ENCODE peak calls at places on chromosomes 5 and 9, in nine cellular contexts. One of them, this sample, is unnamed.

GRCh38 chr9:2621678-2622360 is at the start of gene VLDLR:
- DNase-seq in GM12892: peak
- DNase-seq in stimulated activated CD4-positive, alpha-beta T cell treated with anti-CD3 and anti-CD28 coated beads, TNF-alpha, amount 100 ng/mL, for 4 hours: no peak
- DNase-seq in cardiac fibroblast: peak
- DNase-seq in dorsolateral prefrontal cortex: peak
- DNase-seq in HT1080: peak
- DNase-seq in SW 1271: no peak
- DNase-seq in GM12864: no peak
- DNase-seq in mesothelial cell of epicardium: peak
- DNase-seq in this sample: peak

GRCh38 chr9:16879416-16879815 is 8.9 kb upstream of the BNC2 start:
- DNase-seq in GM12892: no peak
- DNase-seq in stimulated activated CD4-positive, alpha-beta T cell treated with anti-CD3 and anti-CD28 coated beads, TNF-alpha, amount 100 ng/mL, for 4 hours: no peak
- DNase-seq in cardiac fibroblast: no peak
- DNase-seq in dorsolateral prefrontal cortex: no peak
- DNase-seq in HT1080: no peak
- DNase-seq in SW 1271: no peak
- DNase-seq in GM12864: no peak
- DNase-seq in mesothelial cell of epicardium: no peak
- DNase-seq in this sample: no peak

GRCh38 chr5:111548992-111549649 is 36.8 kb upstream of the STARD4 start:
- DNase-seq in GM12892: no peak
- DNase-seq in stimulated activated CD4-positive, alpha-beta T cell treated with anti-CD3 and anti-CD28 coated beads, TNF-alpha, amount 100 ng/mL, for 4 hours: no peak
- DNase-seq in cardiac fibroblast: no peak
- DNase-seq in dorsolateral prefrontal cortex: no peak
- DNase-seq in HT1080: no peak
- DNase-seq in SW 1271: no peak
- DNase-seq in GM12864: no peak
- DNase-seq in mesothelial cell of epicardium: no peak
- DNase-seq in this sample: no peak

GRCh38 chr9:114611516-114612271 is 603 bp downstream of the TMEM268 start:
- DNase-seq in GM12892: peak
- DNase-seq in stimulated activated CD4-positive, alpha-beta T cell treated with anti-CD3 and anti-CD28 coated beads, TNF-alpha, amount 100 ng/mL, for 4 hours: no peak
- DNase-seq in cardiac fibroblast: peak
- DNase-seq in dorsolateral prefrontal cortex: peak
- DNase-seq in HT1080: peak
- DNase-seq in SW 1271: peak
- DNase-seq in GM12864: no peak
- DNase-seq in mesothelial cell of epicardium: peak
- DNase-seq in this sample: peak

GRCh38 chr9:129823934-129824601 is at the start of gene TOR1A:
- DNase-seq in GM12892: peak
- DNase-seq in stimulated activated CD4-positive, alpha-beta T cell treated with anti-CD3 and anti-CD28 coated beads, TNF-alpha, amount 100 ng/mL, for 4 hours: peak
- DNase-seq in cardiac fibroblast: peak
- DNase-seq in dorsolateral prefrontal cortex: peak
- DNase-seq in HT1080: peak
- DNase-seq in SW 1271: peak
- DNase-seq in GM12864: peak
- DNase-seq in mesothelial cell of epicardium: peak
- DNase-seq in this sample: peak

GRCh38 chr9:76257224-76257794 is 136.9 kb downstream of the RFK start:
- DNase-seq in GM12892: no peak
- DNase-seq in stimulated activated CD4-positive, alpha-beta T cell treated with anti-CD3 and anti-CD28 coated beads, TNF-alpha, amount 100 ng/mL, for 4 hours: no peak
- DNase-seq in cardiac fibroblast: no peak
- DNase-seq in dorsolateral prefrontal cortex: no peak
- DNase-seq in HT1080: no peak
- DNase-seq in SW 1271: no peak
- DNase-seq in GM12864: no peak
- DNase-seq in mesothelial cell of epicardium: no peak
- DNase-seq in this sample: no peak

GRCh38 chr5:35926389-35927051 is 11.9 kb downstream of the CAPSL start:
- DNase-seq in GM12892: no peak
- DNase-seq in stimulated activated CD4-positive, alpha-beta T cell treated with anti-CD3 and anti-CD28 coated beads, TNF-alpha, amount 100 ng/mL, for 4 hours: peak
- DNase-seq in cardiac fibroblast: peak
- DNase-seq in dorsolateral prefrontal cortex: peak
- DNase-seq in HT1080: peak
- DNase-seq in SW 1271: no peak
- DNase-seq in GM12864: peak
- DNase-seq in mesothelial cell of epicardium: no peak
- DNase-seq in this sample: peak

GRCh38 chr5:80964491-80964890 is 4.3 kb downstream of the RASGRF2 start:
- DNase-seq in GM12892: no peak
- DNase-seq in stimulated activated CD4-positive, alpha-beta T cell treated with anti-CD3 and anti-CD28 coated beads, TNF-alpha, amount 100 ng/mL, for 4 hours: no peak
- DNase-seq in cardiac fibroblast: no peak
- DNase-seq in dorsolateral prefrontal cortex: no peak
- DNase-seq in HT1080: peak
- DNase-seq in SW 1271: no peak
- DNase-seq in GM12864: no peak
- DNase-seq in mesothelial cell of epicardium: no peak
- DNase-seq in this sample: no peak

GRCh38 chr5:57103317-57103907 is 70.4 kb upstream of the GPBP1 start:
- DNase-seq in GM12892: no peak
- DNase-seq in stimulated activated CD4-positive, alpha-beta T cell treated with anti-CD3 and anti-CD28 coated beads, TNF-alpha, amount 100 ng/mL, for 4 hours: no peak
- DNase-seq in cardiac fibroblast: no peak
- DNase-seq in dorsolateral prefrontal cortex: no peak
- DNase-seq in HT1080: no peak
- DNase-seq in SW 1271: no peak
- DNase-seq in GM12864: no peak
- DNase-seq in mesothelial cell of epicardium: no peak
- DNase-seq in this sample: no peak

GRCh38 chr5:132761321-132762240 is 14.4 kb downstream of the CCNI2 start:
- DNase-seq in GM12892: no peak
- DNase-seq in stimulated activated CD4-positive, alpha-beta T cell treated with anti-CD3 and anti-CD28 coated beads, TNF-alpha, amount 100 ng/mL, for 4 hours: no peak
- DNase-seq in cardiac fibroblast: no peak
- DNase-seq in dorsolateral prefrontal cortex: no peak
- DNase-seq in HT1080: no peak
- DNase-seq in SW 1271: no peak
- DNase-seq in GM12864: no peak
- DNase-seq in mesothelial cell of epicardium: no peak
- DNase-seq in this sample: no peak

GRCh38 chr5:132662925-132663770 is 5.2 kb downstream of the IL13 start:
- DNase-seq in GM12892: peak
- DNase-seq in stimulated activated CD4-positive, alpha-beta T cell treated with anti-CD3 and anti-CD28 coated beads, TNF-alpha, amount 100 ng/mL, for 4 hours: no peak
- DNase-seq in cardiac fibroblast: no peak
- DNase-seq in dorsolateral prefrontal cortex: no peak
- DNase-seq in HT1080: no peak
- DNase-seq in SW 1271: no peak
- DNase-seq in GM12864: peak
- DNase-seq in mesothelial cell of epicardium: no peak
- DNase-seq in this sample: peak

GRCh38 chr9:137589441-137590122 is 730 bp downstream of the ZMYND19 start:
- DNase-seq in GM12892: peak
- DNase-seq in stimulated activated CD4-positive, alpha-beta T cell treated with anti-CD3 and anti-CD28 coated beads, TNF-alpha, amount 100 ng/mL, for 4 hours: no peak
- DNase-seq in cardiac fibroblast: no peak
- DNase-seq in dorsolateral prefrontal cortex: no peak
- DNase-seq in HT1080: no peak
- DNase-seq in SW 1271: no peak
- DNase-seq in GM12864: no peak
- DNase-seq in mesothelial cell of epicardium: no peak
- DNase-seq in this sample: peak

GRCh38 chr5:179152144-179152895 is 92.1 kb downstream of the ZNF354C start:
- DNase-seq in GM12892: no peak
- DNase-seq in stimulated activated CD4-positive, alpha-beta T cell treated with anti-CD3 and anti-CD28 coated beads, TNF-alpha, amount 100 ng/mL, for 4 hours: no peak
- DNase-seq in cardiac fibroblast: no peak
- DNase-seq in dorsolateral prefrontal cortex: no peak
- DNase-seq in HT1080: no peak
- DNase-seq in SW 1271: no peak
- DNase-seq in GM12864: no peak
- DNase-seq in mesothelial cell of epicardium: no peak
- DNase-seq in this sample: no peak

GRCh38 chr5:175520321-175520720 is 42.0 kb downstream of the SFXN1 start:
- DNase-seq in GM12892: no peak
- DNase-seq in stimulated activated CD4-positive, alpha-beta T cell treated with anti-CD3 and anti-CD28 coated beads, TNF-alpha, amount 100 ng/mL, for 4 hours: no peak
- DNase-seq in cardiac fibroblast: no peak
- DNase-seq in dorsolateral prefrontal cortex: no peak
- DNase-seq in HT1080: no peak
- DNase-seq in SW 1271: no peak
- DNase-seq in GM12864: no peak
- DNase-seq in mesothelial cell of epicardium: no peak
- DNase-seq in this sample: no peak

GRCh38 chr5:7047862-7048261 is 334.6 kb downstream of the TENT4A start:
- DNase-seq in GM12892: no peak
- DNase-seq in stimulated activated CD4-positive, alpha-beta T cell treated with anti-CD3 and anti-CD28 coated beads, TNF-alpha, amount 100 ng/mL, for 4 hours: no peak
- DNase-seq in cardiac fibroblast: no peak
- DNase-seq in dorsolateral prefrontal cortex: no peak
- DNase-seq in HT1080: no peak
- DNase-seq in SW 1271: no peak
- DNase-seq in GM12864: no peak
- DNase-seq in mesothelial cell of epicardium: no peak
- DNase-seq in this sample: no peak

GRCh38 chr5:93586948-93587918 is 4.2 kb downstream of the NR2F1 start:
- DNase-seq in GM12892: no peak
- DNase-seq in stimulated activated CD4-positive, alpha-beta T cell treated with anti-CD3 and anti-CD28 coated beads, TNF-alpha, amount 100 ng/mL, for 4 hours: no peak
- DNase-seq in cardiac fibroblast: no peak
- DNase-seq in dorsolateral prefrontal cortex: no peak
- DNase-seq in HT1080: no peak
- DNase-seq in SW 1271: no peak
- DNase-seq in GM12864: no peak
- DNase-seq in mesothelial cell of epicardium: no peak
- DNase-seq in this sample: no peak

GRCh38 chr9:94900222-94901018 is 173.9 kb downstream of the AOPEP start:
- DNase-seq in GM12892: no peak
- DNase-seq in stimulated activated CD4-positive, alpha-beta T cell treated with anti-CD3 and anti-CD28 coated beads, TNF-alpha, amount 100 ng/mL, for 4 hours: no peak
- DNase-seq in cardiac fibroblast: peak
- DNase-seq in dorsolateral prefrontal cortex: no peak
- DNase-seq in HT1080: peak
- DNase-seq in SW 1271: no peak
- DNase-seq in GM12864: no peak
- DNase-seq in mesothelial cell of epicardium: no peak
- DNase-seq in this sample: no peak

GRCh38 chr5:109857405-109858031 is 167.8 kb downstream of the MAN2A1 start:
- DNase-seq in GM12892: no peak
- DNase-seq in stimulated activated CD4-positive, alpha-beta T cell treated with anti-CD3 and anti-CD28 coated beads, TNF-alpha, amount 100 ng/mL, for 4 hours: no peak
- DNase-seq in cardiac fibroblast: no peak
- DNase-seq in dorsolateral prefrontal cortex: no peak
- DNase-seq in HT1080: no peak
- DNase-seq in SW 1271: no peak
- DNase-seq in GM12864: no peak
- DNase-seq in mesothelial cell of epicardium: no peak
- DNase-seq in this sample: no peak

GRCh38 chr9:127241354-127241753 is 23.2 kb upstream of the GARNL3 start:
- DNase-seq in GM12892: no peak
- DNase-seq in stimulated activated CD4-positive, alpha-beta T cell treated with anti-CD3 and anti-CD28 coated beads, TNF-alpha, amount 100 ng/mL, for 4 hours: no peak
- DNase-seq in cardiac fibroblast: no peak
- DNase-seq in dorsolateral prefrontal cortex: no peak
- DNase-seq in HT1080: no peak
- DNase-seq in SW 1271: no peak
- DNase-seq in GM12864: no peak
- DNase-seq in mesothelial cell of epicardium: no peak
- DNase-seq in this sample: no peak

GRCh38 chr5:84825616-84826015 is 440.9 kb upstream of the EDIL3 start:
- DNase-seq in GM12892: no peak
- DNase-seq in stimulated activated CD4-positive, alpha-beta T cell treated with anti-CD3 and anti-CD28 coated beads, TNF-alpha, amount 100 ng/mL, for 4 hours: no peak
- DNase-seq in cardiac fibroblast: no peak
- DNase-seq in dorsolateral prefrontal cortex: no peak
- DNase-seq in HT1080: no peak
- DNase-seq in SW 1271: no peak
- DNase-seq in GM12864: no peak
- DNase-seq in mesothelial cell of epicardium: no peak
- DNase-seq in this sample: no peak

GRCh38 chr5:435156-435790 is 7.7 kb upstream of the EXOC3 start:
- DNase-seq in GM12892: no peak
- DNase-seq in stimulated activated CD4-positive, alpha-beta T cell treated with anti-CD3 and anti-CD28 coated beads, TNF-alpha, amount 100 ng/mL, for 4 hours: no peak
- DNase-seq in cardiac fibroblast: no peak
- DNase-seq in dorsolateral prefrontal cortex: peak
- DNase-seq in HT1080: no peak
- DNase-seq in SW 1271: no peak
- DNase-seq in GM12864: no peak
- DNase-seq in mesothelial cell of epicardium: no peak
- DNase-seq in this sample: no peak

GRCh38 chr9:129676970-129677369 is 11.5 kb downstream of the PRRX2 start:
- DNase-seq in GM12892: no peak
- DNase-seq in stimulated activated CD4-positive, alpha-beta T cell treated with anti-CD3 and anti-CD28 coated beads, TNF-alpha, amount 100 ng/mL, for 4 hours: no peak
- DNase-seq in cardiac fibroblast: no peak
- DNase-seq in dorsolateral prefrontal cortex: no peak
- DNase-seq in HT1080: peak
- DNase-seq in SW 1271: no peak
- DNase-seq in GM12864: no peak
- DNase-seq in mesothelial cell of epicardium: no peak
- DNase-seq in this sample: no peak

GRCh38 chr9:72650206-72650605 is 128.8 kb downstream of the TMC1 start:
- DNase-seq in GM12892: no peak
- DNase-seq in stimulated activated CD4-positive, alpha-beta T cell treated with anti-CD3 and anti-CD28 coated beads, TNF-alpha, amount 100 ng/mL, for 4 hours: no peak
- DNase-seq in cardiac fibroblast: no peak
- DNase-seq in dorsolateral prefrontal cortex: no peak
- DNase-seq in HT1080: peak
- DNase-seq in SW 1271: no peak
- DNase-seq in GM12864: no peak
- DNase-seq in mesothelial cell of epicardium: no peak
- DNase-seq in this sample: no peak

GRCh38 chr5:142386151-142387021 is 61.6 kb upstream of the SPRY4 start:
- DNase-seq in GM12892: no peak
- DNase-seq in stimulated activated CD4-positive, alpha-beta T cell treated with anti-CD3 and anti-CD28 coated beads, TNF-alpha, amount 100 ng/mL, for 4 hours: no peak
- DNase-seq in cardiac fibroblast: no peak
- DNase-seq in dorsolateral prefrontal cortex: no peak
- DNase-seq in HT1080: no peak
- DNase-seq in SW 1271: no peak
- DNase-seq in GM12864: no peak
- DNase-seq in mesothelial cell of epicardium: no peak
- DNase-seq in this sample: no peak

GRCh38 chr5:122077451-122078115 is 476 bp downstream of the LOX start:
- DNase-seq in GM12892: peak
- DNase-seq in stimulated activated CD4-positive, alpha-beta T cell treated with anti-CD3 and anti-CD28 coated beads, TNF-alpha, amount 100 ng/mL, for 4 hours: no peak
- DNase-seq in cardiac fibroblast: peak
- DNase-seq in dorsolateral prefrontal cortex: no peak
- DNase-seq in HT1080: peak
- DNase-seq in SW 1271: no peak
- DNase-seq in GM12864: no peak
- DNase-seq in mesothelial cell of epicardium: peak
- DNase-seq in this sample: no peak

GRCh38 chr9:134283111-134283515 is 43.1 kb upstream of the RXRA start:
- DNase-seq in GM12892: no peak
- DNase-seq in stimulated activated CD4-positive, alpha-beta T cell treated with anti-CD3 and anti-CD28 coated beads, TNF-alpha, amount 100 ng/mL, for 4 hours: no peak
- DNase-seq in cardiac fibroblast: peak
- DNase-seq in dorsolateral prefrontal cortex: peak
- DNase-seq in HT1080: no peak
- DNase-seq in SW 1271: no peak
- DNase-seq in GM12864: no peak
- DNase-seq in mesothelial cell of epicardium: no peak
- DNase-seq in this sample: no peak

GRCh38 chr5:129904667-129905466 is 602 bp downstream of the CHSY3 start:
- DNase-seq in GM12892: no peak
- DNase-seq in stimulated activated CD4-positive, alpha-beta T cell treated with anti-CD3 and anti-CD28 coated beads, TNF-alpha, amount 100 ng/mL, for 4 hours: no peak
- DNase-seq in cardiac fibroblast: peak
- DNase-seq in dorsolateral prefrontal cortex: no peak
- DNase-seq in HT1080: no peak
- DNase-seq in SW 1271: no peak
- DNase-seq in GM12864: no peak
- DNase-seq in mesothelial cell of epicardium: no peak
- DNase-seq in this sample: no peak

GRCh38 chr9:107213080-107213479 is 70.0 kb upstream of the RAD23B start:
- DNase-seq in GM12892: no peak
- DNase-seq in stimulated activated CD4-positive, alpha-beta T cell treated with anti-CD3 and anti-CD28 coated beads, TNF-alpha, amount 100 ng/mL, for 4 hours: no peak
- DNase-seq in cardiac fibroblast: no peak
- DNase-seq in dorsolateral prefrontal cortex: no peak
- DNase-seq in HT1080: no peak
- DNase-seq in SW 1271: no peak
- DNase-seq in GM12864: no peak
- DNase-seq in mesothelial cell of epicardium: no peak
- DNase-seq in this sample: no peak

GRCh38 chr5:66989286-66989685 is 207.3 kb downstream of the CD180 start:
- DNase-seq in GM12892: no peak
- DNase-seq in stimulated activated CD4-positive, alpha-beta T cell treated with anti-CD3 and anti-CD28 coated beads, TNF-alpha, amount 100 ng/mL, for 4 hours: no peak
- DNase-seq in cardiac fibroblast: peak
- DNase-seq in dorsolateral prefrontal cortex: no peak
- DNase-seq in HT1080: peak
- DNase-seq in SW 1271: no peak
- DNase-seq in GM12864: no peak
- DNase-seq in mesothelial cell of epicardium: no peak
- DNase-seq in this sample: no peak

GRCh38 chr5:157819502-157820125 is 39.3 kb downstream of the CLINT1 start:
- DNase-seq in GM12892: no peak
- DNase-seq in stimulated activated CD4-positive, alpha-beta T cell treated with anti-CD3 and anti-CD28 coated beads, TNF-alpha, amount 100 ng/mL, for 4 hours: no peak
- DNase-seq in cardiac fibroblast: peak
- DNase-seq in dorsolateral prefrontal cortex: no peak
- DNase-seq in HT1080: no peak
- DNase-seq in SW 1271: no peak
- DNase-seq in GM12864: no peak
- DNase-seq in mesothelial cell of epicardium: no peak
- DNase-seq in this sample: no peak

GRCh38 chr5:35087971-35088370 is 40.2 kb upstream of the AGXT2 start:
- DNase-seq in GM12892: no peak
- DNase-seq in stimulated activated CD4-positive, alpha-beta T cell treated with anti-CD3 and anti-CD28 coated beads, TNF-alpha, amount 100 ng/mL, for 4 hours: no peak
- DNase-seq in cardiac fibroblast: peak
- DNase-seq in dorsolateral prefrontal cortex: no peak
- DNase-seq in HT1080: peak
- DNase-seq in SW 1271: no peak
- DNase-seq in GM12864: no peak
- DNase-seq in mesothelial cell of epicardium: no peak
- DNase-seq in this sample: no peak

This sample was measured in GM19239.